ENCODE peak calls at places on chromosomes 6 and 20, in five cellular contexts. V is neural progenitor cell, B is esophagus muscularis mucosa, Y is transverse colon, U is stomach. C is an unnamed sample. For H3K4me1, the result is how much of the 10 kb centered on the place peaks cover.

GRCh38 chr20:14336667-14337066 is 745 bp downstream of the FLRT3 start:
- DNase-seq in V (peak), B (no peak), Y (no peak), U (no peak), C (peak)

GRCh38 chr6:154453329-154453728 is 57.2 kb downstream of the CNKSR3 start:
- DNase-seq in Y (no peak), U (no peak), V (no peak), B (no peak), C (no peak)

GRCh38 chr6:23413327-23414203 is 712.5 kb upstream of the NRSN1 start:
- DNase-seq in B (no peak), U (no peak), V (no peak), Y (no peak), C (no peak)

GRCh38 chr20:59559024-59559817 is 45.1 kb upstream of the PHACTR3 start:
- DNase-seq in V (no peak), Y (no peak), U (no peak), B (peak), C (no peak)

GRCh38 chr20:20432618-20433286 is 64.8 kb downstream of the INSM1 start:
- DNase-seq in Y (no peak), B (no peak), U (no peak), V (no peak), C (no peak)

GRCh38 chr6:79544939-79545450 is 7.8 kb upstream of the LCA5 start:
- DNase-seq in U (peak), B (peak), Y (peak), V (peak), C (peak)

GRCh38 chr20:55667024-55667423 is 338.3 kb downstream of the CBLN4 start:
- DNase-seq in Y (no peak), V (no peak), U (no peak), B (no peak), C (no peak)

GRCh38 chr6:42292002-42292735 is 74.5 kb upstream of the MRPS10 start:
- DNase-seq in U (no peak), B (no peak), Y (no peak), V (no peak), C (no peak)

GRCh38 chr6:27205375-27206278 is 41.9 kb upstream of the PRSS16 start:
- DNase-seq in U (no peak), V (peak), Y (no peak), B (no peak), C (peak)

GRCh38 chr6:152948150-152948768 is 34.6 kb downstream of the FBXO5 start:
- DNase-seq in Y (no peak), V (peak), U (no peak), B (no peak), C (peak)

GRCh38 chr6:3022765-3023662 is 23.3 kb downstream of the NQO2 start:
- DNase-seq in V (no peak), U (no peak), Y (no peak), B (no peak), C (no peak)

GRCh38 chr6:105087571-105088211 is 92.1 kb downstream of the POPDC3 start:
- DNase-seq in B (no peak), Y (peak), V (peak), U (peak), C (peak)

GRCh38 chr20:1364106-1364505 is 28.7 kb downstream of the FKBP1A start:
- DNase-seq in U (no peak), Y (no peak), B (peak), V (no peak), C (no peak)

GRCh38 chr6:107657755-107658461 is 166.2 kb downstream of the SCML4 start:
- DNase-seq in V (no peak), Y (peak), B (no peak), U (peak), C (peak)

GRCh38 chr20:25750765-25751696 is 54.4 kb upstream of the ZNF337 start:
- DNase-seq in B (no peak), Y (peak), V (peak), U (peak), C (peak)

GRCh38 chr6:25369450-25370086 is 90.4 kb downstream of the CARMIL1 start:
- DNase-seq in U (peak), V (peak), B (peak), Y (peak), C (no peak)

GRCh38 chr6:25366785-25367657 is 87.8 kb downstream of the CARMIL1 start:
- DNase-seq in B (peak), V (no peak), Y (no peak), U (no peak), C (no peak)

GRCh38 chr6:25370175-25371036 is 91.2 kb downstream of the CARMIL1 start:
- DNase-seq in U (no peak), B (peak), Y (peak), V (no peak), C (no peak)

GRCh38 chr6:25371037-25371347 is 91.8 kb downstream of the CARMIL1 start:
- DNase-seq in U (no peak), B (no peak), V (no peak), Y (no peak), C (no peak)

GRCh38 chr6:25369043-25369442 is 89.9 kb downstream of the CARMIL1 start:
- DNase-seq in B (peak), U (no peak), Y (no peak), V (no peak), C (peak)
- H3K4me1 ChIP-seq in B (under half), U (under half), Y (under half), V (under half), C (under half)

GRCh38 chr20:47790032-47790965 is 5.0 kb upstream of the SULF2 start:
- DNase-seq in B (no peak), V (no peak), U (no peak), Y (no peak), C (peak)
- TF ChIP-seq CTCF in B (no peak), V (no peak), U (no peak), Y (no peak), C (no peak)

DNA sequence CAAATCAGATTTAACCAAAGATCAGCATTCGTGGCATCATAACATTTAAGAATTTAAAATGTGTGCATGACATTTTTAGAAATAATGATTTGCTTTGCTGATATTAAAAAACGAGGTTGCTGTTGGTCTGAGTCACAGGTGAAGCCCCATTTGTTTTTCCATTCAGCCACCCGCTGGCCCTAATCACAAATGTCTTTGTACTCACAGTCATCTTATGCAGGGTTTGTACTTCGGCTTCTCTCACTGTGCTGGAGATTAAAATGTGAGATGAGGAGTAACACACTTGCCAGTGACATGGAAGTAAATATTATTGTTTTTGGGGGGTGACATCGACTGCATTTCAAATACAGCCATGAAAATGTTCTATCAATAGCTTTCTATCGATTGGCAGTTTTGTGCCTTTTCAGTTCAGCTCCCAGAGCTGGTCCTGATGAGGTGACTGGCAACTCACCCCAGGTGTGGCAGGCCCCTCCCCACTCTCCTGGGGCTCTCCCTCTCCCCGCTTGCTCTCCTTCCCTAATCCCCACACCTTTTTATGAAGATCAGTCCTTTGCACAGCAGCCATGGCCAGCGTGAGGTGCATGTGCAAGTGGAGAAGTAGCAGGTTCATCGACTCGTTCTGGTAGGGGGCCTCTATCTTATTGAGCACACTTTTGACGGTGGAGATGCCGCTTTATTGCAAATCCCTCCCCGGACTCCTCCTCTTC is 58.8 kb upstream of the FUCA2 start:
- DNase-seq in U (no peak), B (no peak), V (peak), Y (no peak), C (no peak)
- H3K4me3 ChIP-seq in U (no peak), B (no peak), V (no peak), Y (no peak), C (no peak)

GRCh38 chr20:23086056-23086551 is at the start of gene CD93:
- DNase-seq in B (no peak), V (no peak), Y (no peak), U (no peak), C (no peak)

GRCh38 chr20:23086931-23087411 is 847 bp upstream of the CD93 start:
- DNase-seq in U (no peak), V (no peak), B (no peak), Y (peak), C (no peak)

GRCh38 chr20:23088891-23089290 is 2.8 kb upstream of the CD93 start:
- DNase-seq in Y (no peak), V (no peak), U (no peak), B (no peak), C (no peak)

GRCh38 chr20:23085415-23086055 is 589 bp downstream of the CD93 start:
- DNase-seq in B (no peak), U (no peak), Y (no peak), V (no peak), C (no peak)

GRCh38 chr20:23087587-23088275 is 1.6 kb upstream of the CD93 start:
- DNase-seq in V (no peak), Y (no peak), B (no peak), U (no peak), C (no peak)
- H3K4me1 ChIP-seq in V (under half), Y (under half), B (under half), U (under half), C (under half)

C was measured in BE2C.